ENCODE peak calls at places on chromosome 21, in five cellular contexts. One of them, this sample, is unnamed.

GRCh38 chr21:33088384-33088783 is 18.4 kb downstream of the OLIG1 start:
- DNase-seq in stomach: no peak
- DNase-seq in sigmoid colon: no peak
- DNase-seq in suprapubic skin: no peak
- DNase-seq in HCT116: no peak
- DNase-seq in this sample: no peak

GRCh38 chr21:26717146-26717739 is 128.0 kb downstream of the ADAMTS1 start:
- DNase-seq in suprapubic skin: no peak
- DNase-seq in sigmoid colon: no peak
- DNase-seq in stomach: no peak
- DNase-seq in HCT116: no peak
- DNase-seq in this sample: no peak

GRCh38 chr21:46431448-46431847 is 27.2 kb upstream of the DIP2A start:
- DNase-seq in HCT116: no peak
- DNase-seq in suprapubic skin: no peak
- DNase-seq in sigmoid colon: no peak
- DNase-seq in stomach: no peak
- DNase-seq in this sample: no peak

GRCh38 chr21:25689226-25689625 is 45.5 kb downstream of the ATP5PF start:
- DNase-seq in suprapubic skin: no peak
- DNase-seq in HCT116: no peak
- DNase-seq in stomach: no peak
- DNase-seq in sigmoid colon: no peak
- DNase-seq in this sample: no peak

GRCh38 chr21:45973475-45974072 is 8.0 kb upstream of the COL6A1 start:
- DNase-seq in stomach: peak; percentile 66
- DNase-seq in HCT116: peak; percentile 35
- DNase-seq in suprapubic skin: peak; percentile 91
- DNase-seq in sigmoid colon: peak; percentile 96
- DNase-seq in this sample: no peak

GRCh38 chr21:38325216-38325615 is 68.4 kb downstream of the KCNJ15 start:
- DNase-seq in sigmoid colon: no peak
- DNase-seq in HCT116: no peak
- DNase-seq in suprapubic skin: no peak
- DNase-seq in stomach: no peak
- DNase-seq in this sample: peak; percentile 62

GRCh38 chr21:14979264-14979663 is 85.5 kb downstream of the NRIP1 start:
- DNase-seq in suprapubic skin: no peak
- DNase-seq in HCT116: no peak
- DNase-seq in sigmoid colon: no peak
- DNase-seq in stomach: no peak
- DNase-seq in this sample: no peak

GRCh38 chr21:42829417-42829816 is 49.9 kb downstream of the WDR4 start:
- DNase-seq in HCT116: no peak
- DNase-seq in stomach: no peak
- DNase-seq in suprapubic skin: no peak
- DNase-seq in sigmoid colon: peak; percentile 33
- DNase-seq in this sample: no peak

GRCh38 chr21:32597205-32597604 is 11.9 kb upstream of the TCP10L start:
- DNase-seq in HCT116: peak; percentile 77
- DNase-seq in suprapubic skin: no peak
- DNase-seq in sigmoid colon: no peak
- DNase-seq in stomach: no peak
- DNase-seq in this sample: no peak

GRCh38 chr21:14675774-14676530 is 129.8 kb upstream of the SAMSN1 start:
- DNase-seq in sigmoid colon: no peak
- DNase-seq in suprapubic skin: no peak
- DNase-seq in HCT116: no peak
- DNase-seq in stomach: no peak
- DNase-seq in this sample: no peak

GRCh38 chr21:14116080-14116481 is 94.7 kb downstream of the LIPI start:
- DNase-seq in HCT116: no peak
- DNase-seq in suprapubic skin: no peak
- DNase-seq in stomach: no peak
- DNase-seq in sigmoid colon: no peak
- DNase-seq in this sample: peak; percentile 80

GRCh38 chr21:31218830-31219608 is 125.0 kb downstream of the TIAM1 start:
- DNase-seq in stomach: peak; percentile 44
- DNase-seq in suprapubic skin: peak; percentile 89
- DNase-seq in sigmoid colon: no peak
- DNase-seq in HCT116: peak; percentile 22
- DNase-seq in this sample: peak; percentile 92

GRCh38 chr21:28421716-28422480 is 570.8 kb downstream of the LTN1 start:
- DNase-seq in stomach: no peak
- DNase-seq in suprapubic skin: no peak
- DNase-seq in HCT116: no peak
- DNase-seq in sigmoid colon: no peak
- DNase-seq in this sample: no peak

GRCh38 chr21:28605138-28605537 is 387.5 kb downstream of the LTN1 start:
- DNase-seq in suprapubic skin: no peak
- DNase-seq in sigmoid colon: no peak
- DNase-seq in stomach: no peak
- DNase-seq in HCT116: no peak
- DNase-seq in this sample: no peak

GRCh38 chr21:31136891-31137290 is 98.6 kb upstream of the KRTAP19-8 start:
- DNase-seq in HCT116: no peak
- DNase-seq in sigmoid colon: no peak
- DNase-seq in stomach: no peak
- DNase-seq in suprapubic skin: no peak
- DNase-seq in this sample: no peak

GRCh38 chr21:32719085-32719484 is 8.7 kb downstream of the SYNJ1 start:
- DNase-seq in suprapubic skin: no peak
- DNase-seq in sigmoid colon: no peak
- DNase-seq in stomach: no peak
- DNase-seq in HCT116: no peak
- DNase-seq in this sample: no peak

GRCh38 chr21:23281917-23282316 is 2283.7 kb downstream of the NCAM2 start:
- DNase-seq in sigmoid colon: no peak
- DNase-seq in suprapubic skin: no peak
- DNase-seq in stomach: no peak
- DNase-seq in HCT116: no peak
- DNase-seq in this sample: no peak

GRCh38 chr21:15010645-15011044 is 54.2 kb downstream of the NRIP1 start:
- DNase-seq in stomach: no peak
- DNase-seq in HCT116: no peak
- DNase-seq in suprapubic skin: no peak
- DNase-seq in sigmoid colon: no peak
- DNase-seq in this sample: no peak

GRCh38 chr21:31730687-31731111 is 1.2 kb downstream of the SCAF4 start:
- DNase-seq in stomach: no peak
- DNase-seq in suprapubic skin: no peak
- DNase-seq in HCT116: no peak
- DNase-seq in sigmoid colon: no peak
- DNase-seq in this sample: no peak

GRCh38 chr21:28543975-28544374 is 448.7 kb downstream of the LTN1 start:
- DNase-seq in HCT116: no peak
- DNase-seq in suprapubic skin: no peak
- DNase-seq in sigmoid colon: no peak
- DNase-seq in stomach: no peak
- DNase-seq in this sample: no peak

GRCh38 chr21:40487406-40487805 is 359.6 kb downstream of the DSCAM start:
- DNase-seq in HCT116: no peak
- DNase-seq in suprapubic skin: no peak
- DNase-seq in stomach: no peak
- DNase-seq in sigmoid colon: no peak
- DNase-seq in this sample: peak; percentile 50

GRCh38 chr21:38468989-38469388 is 29.3 kb downstream of the ERG start:
- DNase-seq in sigmoid colon: no peak
- DNase-seq in stomach: no peak
- DNase-seq in HCT116: no peak
- DNase-seq in suprapubic skin: no peak
- DNase-seq in this sample: no peak

GRCh38 chr21:27803571-27803970 is 836.7 kb upstream of the ADAMTS5 start:
- DNase-seq in stomach: no peak
- DNase-seq in sigmoid colon: no peak
- DNase-seq in suprapubic skin: no peak
- DNase-seq in HCT116: no peak
- DNase-seq in this sample: no peak

GRCh38 chr21:32929633-32930038 is 96.1 kb upstream of the OLIG2 start:
- DNase-seq in sigmoid colon: no peak
- DNase-seq in stomach: no peak
- DNase-seq in HCT116: no peak
- DNase-seq in suprapubic skin: no peak
- DNase-seq in this sample: no peak

GRCh38 chr21:24255591-24255990 is 1351.7 kb downstream of the MRPL39 start:
- DNase-seq in stomach: no peak
- DNase-seq in sigmoid colon: no peak
- DNase-seq in suprapubic skin: no peak
- DNase-seq in HCT116: no peak
- DNase-seq in this sample: no peak

GRCh38 chr21:14620152-14620551 is 74.0 kb upstream of the SAMSN1 start:
- DNase-seq in suprapubic skin: no peak
- DNase-seq in stomach: no peak
- DNase-seq in HCT116: no peak
- DNase-seq in sigmoid colon: no peak
- DNase-seq in this sample: no peak

GRCh38 chr21:19640964-19641363 is 1237.4 kb upstream of the TMPRSS15 start:
- DNase-seq in HCT116: no peak
- DNase-seq in sigmoid colon: no peak
- DNase-seq in stomach: peak; percentile 53
- DNase-seq in suprapubic skin: no peak
- DNase-seq in this sample: no peak

GRCh38 chr21:36901575-36901974 is 64.9 kb downstream of the HLCS start:
- DNase-seq in suprapubic skin: no peak
- DNase-seq in stomach: no peak
- DNase-seq in sigmoid colon: no peak
- DNase-seq in HCT116: no peak
- DNase-seq in this sample: no peak

GRCh38 chr21:36902331-36902730 is 64.1 kb downstream of the HLCS start:
- DNase-seq in sigmoid colon: no peak
- DNase-seq in suprapubic skin: no peak
- DNase-seq in stomach: no peak
- DNase-seq in HCT116: no peak
- DNase-seq in this sample: no peak

GRCh38 chr21:36908260-36908908 is 58.1 kb downstream of the HLCS start:
- DNase-seq in stomach: no peak
- DNase-seq in suprapubic skin: no peak
- DNase-seq in sigmoid colon: no peak
- DNase-seq in HCT116: no peak
- DNase-seq in this sample: no peak

GRCh38 chr21:36904093-36904666 is 62.3 kb downstream of the HLCS start:
- DNase-seq in sigmoid colon: no peak
- DNase-seq in suprapubic skin: no peak
- DNase-seq in stomach: no peak
- DNase-seq in HCT116: no peak
- DNase-seq in this sample: no peak

DNA sequence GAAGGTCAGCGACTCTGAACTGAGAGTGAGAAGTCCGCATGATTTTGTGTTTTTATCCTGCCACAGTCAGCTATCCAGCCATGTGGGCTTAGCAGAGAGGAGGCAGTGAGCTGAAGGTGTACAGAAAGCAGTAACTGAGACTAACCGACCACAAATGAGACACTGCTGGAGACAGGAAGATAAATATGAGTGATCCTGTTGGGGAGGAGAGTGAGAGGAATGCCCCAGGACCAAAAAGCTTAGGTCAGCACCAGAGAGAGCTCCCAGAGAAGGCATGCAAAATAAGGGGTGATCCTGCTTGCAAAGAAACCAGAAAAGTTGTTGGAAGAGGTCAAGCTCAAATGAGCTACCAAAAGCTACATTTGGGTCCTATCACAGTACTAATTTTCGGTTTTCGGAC is 63.7 kb downstream of the HLCS start:
- DNase-seq in stomach: no peak
- DNase-seq in sigmoid colon: no peak
- DNase-seq in suprapubic skin: no peak
- DNase-seq in HCT116: no peak
- DNase-seq in this sample: no peak
- TF ChIP-seq POLR2AphosphoS5 in stomach: no peak
- TF ChIP-seq POLR2AphosphoS5 in sigmoid colon: no peak
- TF ChIP-seq POLR2AphosphoS5 in suprapubic skin: no peak
- TF ChIP-seq POLR2AphosphoS5 in HCT116: no peak
- TF ChIP-seq POLR2AphosphoS5 in this sample: no peak

DNA sequence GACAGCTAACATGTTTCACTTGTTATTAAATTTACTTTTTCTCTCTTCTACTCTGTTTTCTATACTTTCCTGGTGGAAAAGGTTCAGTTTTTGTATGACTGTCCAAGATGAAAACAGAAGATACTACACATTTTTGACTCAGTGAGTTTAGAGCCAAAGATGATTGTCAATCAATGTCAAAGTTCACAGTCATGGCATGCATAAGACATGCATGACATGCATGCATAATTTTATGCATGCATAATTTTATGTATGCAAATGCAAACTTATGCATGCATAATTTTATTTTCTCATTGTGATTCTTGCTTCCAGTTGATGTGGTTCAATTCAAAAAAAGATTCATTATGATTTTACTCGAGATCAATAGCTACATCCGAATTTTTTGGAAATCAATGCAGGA is 48.1 kb upstream of the TMPRSS15 start:
- DNase-seq in sigmoid colon: no peak
- DNase-seq in HCT116: no peak
- DNase-seq in stomach: no peak
- DNase-seq in suprapubic skin: no peak
- DNase-seq in this sample: no peak
- H3K36me3 ChIP-seq in sigmoid colon: no peaks in the 10 kb centered on the region
- H3K36me3 ChIP-seq in HCT116: no peaks in the 10 kb centered on the region
- H3K36me3 ChIP-seq in stomach: no peaks in the 10 kb centered on the region
- H3K36me3 ChIP-seq in suprapubic skin: no peaks in the 10 kb centered on the region
- H3K36me3 ChIP-seq in this sample: no peaks in the 10 kb centered on the region

GRCh38 chr21:43919871-43920801 is 55.1 kb downstream of the AGPAT3 start:
- DNase-seq in sigmoid colon: no peak
- DNase-seq in HCT116: no peak
- DNase-seq in suprapubic skin: no peak
- DNase-seq in stomach: no peak
- DNase-seq in this sample: no peak
- H3K4me1 ChIP-seq in sigmoid colon: peaks cover 35% of the 10 kb centered on the region
- H3K4me1 ChIP-seq in HCT116: peaks cover 9% of the 10 kb centered on the region
- H3K4me1 ChIP-seq in suprapubic skin: peaks cover 46% of the 10 kb centered on the region
- H3K4me1 ChIP-seq in stomach: peaks cover 87% of the 10 kb centered on the region
- H3K4me1 ChIP-seq in this sample: peaks cover 60% of the 10 kb centered on the region

GRCh38 chr21:44962481-44962966 is 22.7 kb downstream of the SLX9 start:
- DNase-seq in stomach: no peak
- DNase-seq in HCT116: no peak
- DNase-seq in suprapubic skin: no peak
- DNase-seq in sigmoid colon: no peak
- DNase-seq in this sample: no peak
- TF ChIP-seq POLR2AphosphoS5 in stomach: peak; percentile 71
- TF ChIP-seq POLR2AphosphoS5 in HCT116: no peak
- TF ChIP-seq POLR2AphosphoS5 in suprapubic skin: no peak
- TF ChIP-seq POLR2AphosphoS5 in sigmoid colon: peak; percentile 54
- TF ChIP-seq POLR2AphosphoS5 in this sample: peak; percentile 89

DNA sequence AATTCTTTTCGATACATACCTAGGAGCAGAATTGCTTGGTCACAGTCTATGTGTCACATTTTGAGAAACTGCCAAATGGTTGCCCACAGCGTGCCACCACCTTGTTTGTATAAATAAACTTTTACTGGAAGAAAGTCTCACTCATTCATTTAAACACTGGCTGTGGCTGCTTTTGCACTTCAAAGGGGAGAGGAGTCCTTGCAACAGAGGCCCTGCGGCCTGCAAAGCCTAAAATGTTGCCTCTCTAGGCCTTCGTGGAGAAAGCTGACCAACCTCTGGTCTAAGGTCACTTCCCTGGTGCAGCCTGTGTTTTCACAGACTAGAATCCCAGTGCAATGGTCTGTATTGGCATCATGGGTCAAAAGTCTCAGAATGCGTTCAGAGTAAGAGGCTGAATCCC is 8.3 kb downstream of the RIPK4 start:
- DNase-seq in suprapubic skin: no peak
- DNase-seq in HCT116: peak; percentile 41
- DNase-seq in stomach: peak; percentile 54
- DNase-seq in sigmoid colon: no peak
- DNase-seq in this sample: no peak
- H3K36me3 ChIP-seq in suprapubic skin: peaks cover 7% of the 10 kb centered on the region
- H3K36me3 ChIP-seq in HCT116: peaks cover 8% of the 10 kb centered on the region
- H3K36me3 ChIP-seq in stomach: peaks cover 19% of the 10 kb centered on the region
- H3K36me3 ChIP-seq in sigmoid colon: no peaks in the 10 kb centered on the region
- H3K36me3 ChIP-seq in this sample: no peaks in the 10 kb centered on the region